ENCODE peak calls at places on chromosomes 16 and 17, in four cellular contexts. D is brain microvascular endothelial cell, P is ovary, A is dorsolateral prefrontal cortex. W is an unnamed sample. For H3K27me3, the result is how much of the 10 kb centered on the place peaks cover.

GRCh38 chr16:11665071-11665491 is 3.2 kb upstream of the SNN start:
- DNase-seq in P (no peak), D (no peak), A (no peak), W (peak)

GRCh38 chr17:61352771-61353170 is 46.9 kb upstream of the TBX2 start:
- DNase-seq in P (no peak), A (no peak), D (no peak), W (no peak)

GRCh38 chr17:60139438-60140285 is 10.1 kb upstream of the CA4 start:
- DNase-seq in P (peak), A (no peak), D (peak), W (no peak)

GRCh38 chr17:66604381-66604780 is 230.5 kb upstream of the CACNG5 start:
- DNase-seq in P (no peak), D (no peak), A (no peak), W (no peak)

GRCh38 chr17:64635647-64636305 is 26.3 kb downstream of the SMURF2 start:
- DNase-seq in A (no peak), P (no peak), D (no peak), W (no peak)

GRCh38 chr17:79033741-79034501 is 10.0 kb downstream of the C1QTNF1 start:
- DNase-seq in A (peak), D (no peak), P (peak), W (no peak)

GRCh38 chr16:47983999-47984580 is 171.7 kb downstream of the ABCC12 start:
- DNase-seq in P (no peak), D (no peak), A (no peak), W (no peak)

GRCh38 chr16:20763461-20764232 is at the start of gene ACSM3:
- DNase-seq in P (peak), D (peak), A (no peak), W (no peak)

GRCh38 chr16:10039220-10040096 is 142.8 kb downstream of the GRIN2A start:
- DNase-seq in A (peak), P (peak), D (no peak), W (peak)

GRCh38 chr16:72277749-72278148 is 105.8 kb upstream of the PMFBP1 start:
- DNase-seq in A (no peak), P (no peak), D (no peak), W (no peak)

DNA sequence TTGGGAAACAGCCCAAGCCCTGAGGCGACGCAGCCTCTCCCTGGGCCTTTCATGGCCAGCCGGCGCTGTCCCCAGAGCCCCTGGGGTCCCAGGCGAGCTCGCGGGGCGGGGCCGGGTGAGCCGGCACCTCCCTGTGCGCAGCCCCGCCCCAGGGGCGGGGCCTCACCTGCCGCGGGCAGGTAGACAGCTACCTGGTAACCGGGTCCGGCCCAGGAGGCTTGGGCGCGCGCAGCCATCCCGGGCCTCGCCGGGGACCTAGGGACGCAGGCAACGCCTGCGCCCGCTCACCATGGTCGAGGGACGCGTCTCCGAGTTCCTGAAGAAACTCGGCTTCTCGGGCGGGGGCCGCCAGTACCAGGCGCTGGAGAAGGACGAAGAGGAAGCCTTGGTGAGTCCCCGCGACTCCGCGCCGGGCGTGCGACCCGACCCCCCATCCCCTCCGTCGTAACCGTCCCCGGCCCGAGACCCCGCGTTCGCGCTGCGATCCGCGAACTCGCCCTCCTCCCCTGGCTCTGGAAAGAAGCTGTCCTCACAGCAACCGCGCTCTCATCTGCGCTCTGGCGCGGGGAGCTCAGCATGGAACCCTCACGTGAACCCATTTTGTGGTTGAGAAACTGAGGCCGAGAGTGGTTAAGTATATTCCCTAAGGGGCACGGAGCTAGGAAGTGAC is at the start of gene ATP2C2:
- DNase-seq in A (no peak), P (no peak), D (no peak), W (no peak)
- H3K4me3 ChIP-seq in A (peak), P (peak), D (no peak), W (peak)

GRCh38 chr17:39599006-39599664 is 8.6 kb downstream of the NEUROD2 start:
- DNase-seq in D (no peak), P (no peak), A (no peak), W (no peak)

GRCh38 chr17:39598635-39599005 is 9.1 kb downstream of the NEUROD2 start:
- DNase-seq in D (no peak), A (no peak), P (no peak), W (no peak)

GRCh38 chr17:39596543-39597267 is 11.0 kb downstream of the NEUROD2 start:
- DNase-seq in P (no peak), A (no peak), D (no peak), W (no peak)

GRCh38 chr17:39597372-39598046 is 10.2 kb downstream of the NEUROD2 start:
- DNase-seq in D (no peak), P (no peak), A (no peak), W (no peak)

GRCh38 chr17:39598047-39598481 is 9.7 kb downstream of the NEUROD2 start:
- DNase-seq in D (no peak), A (no peak), P (no peak), W (no peak)
- H3K27me3 ChIP-seq in D (half or more), A (half or more), P (under half), W (half or more)

DNA sequence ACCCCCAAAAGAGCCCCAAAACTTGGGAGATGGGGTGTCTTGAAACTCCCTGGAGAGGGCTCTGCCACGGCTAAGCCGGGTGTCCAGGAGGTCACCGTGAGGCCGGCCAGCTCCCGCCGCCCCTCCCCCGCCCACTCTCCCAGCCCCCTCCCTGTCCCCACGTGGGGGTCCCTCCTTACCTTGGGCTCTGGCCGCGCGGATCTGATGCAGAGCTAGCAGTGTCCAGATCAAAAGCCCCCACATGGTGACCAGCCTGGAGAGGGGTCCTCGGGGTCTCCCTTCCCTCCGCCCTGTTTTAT is 450 bp downstream of the SDK2 start:
- DNase-seq in A (no peak), D (no peak), P (no peak), W (no peak)
- H3K4me3 ChIP-seq in A (peak), D (peak), P (peak), W (peak)

DNA sequence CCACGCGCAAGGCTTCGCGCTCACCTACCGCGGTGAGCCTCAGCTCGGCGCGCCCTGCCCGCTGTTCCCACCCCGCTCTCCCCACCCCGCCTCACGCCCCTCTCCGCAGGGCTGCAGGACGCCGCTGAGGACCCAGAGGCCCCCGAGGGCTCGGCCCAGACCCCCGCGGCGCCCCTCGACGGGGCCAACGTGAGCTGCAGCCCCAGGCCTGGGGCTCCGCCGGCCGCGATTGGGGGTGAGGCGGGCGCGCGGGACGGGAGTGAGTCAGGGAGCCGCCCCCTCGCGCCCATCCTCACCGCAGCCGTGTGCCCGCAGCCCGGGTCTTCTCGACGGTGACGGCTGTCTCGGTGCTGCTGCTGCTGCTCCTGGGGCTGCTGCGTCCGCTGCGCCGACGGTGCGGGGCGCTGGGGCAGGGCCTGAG is 1.9 kb upstream of the PAQR4 start:
- DNase-seq in A (no peak), P (peak), D (no peak), W (no peak)
- H3K27me3 ChIP-seq in A (under half), P (under half), D (half or more), W (under half)

GRCh38 chr17:74712301-74712700 is 422 bp downstream of the CD300LF start:
- DNase-seq in A (no peak), P (no peak), D (no peak), W (no peak)
- H3K4me3 ChIP-seq in A (no peak), P (no peak), D (no peak), W (no peak)

DNA sequence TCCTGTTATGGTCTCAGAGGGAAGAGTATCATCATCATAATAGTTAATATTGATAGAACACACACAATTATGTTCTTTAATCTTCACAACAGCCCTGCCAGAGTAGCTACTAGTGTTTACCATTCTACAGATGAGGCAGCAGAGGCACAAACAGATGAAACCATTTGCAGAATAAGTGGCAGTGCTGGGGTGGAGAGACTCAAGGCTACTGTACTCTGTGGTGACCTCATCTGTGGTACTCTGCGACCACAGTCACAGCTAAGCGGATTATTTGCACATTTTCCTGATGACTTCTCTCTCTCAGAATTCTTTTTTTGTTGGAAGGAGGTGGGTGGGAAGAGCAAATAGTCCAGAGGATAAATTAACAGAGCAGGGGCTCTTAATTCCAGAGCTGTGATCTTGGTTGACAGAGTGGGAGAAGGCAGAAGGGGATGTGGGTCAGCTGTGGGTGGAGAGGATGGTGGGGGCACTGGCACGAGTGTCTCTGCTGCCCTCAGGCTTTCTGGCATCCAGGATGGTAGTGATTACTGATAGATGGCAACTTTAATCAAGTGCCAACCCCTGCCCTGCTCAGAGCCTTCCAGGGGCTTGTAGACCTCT is 41.8 kb downstream of the MRM1 start:
- DNase-seq in A (no peak), P (no peak), D (no peak), W (no peak)
- H3K27me3 ChIP-seq in A (half or more), P (under half), D (half or more), W (half or more)

DNA sequence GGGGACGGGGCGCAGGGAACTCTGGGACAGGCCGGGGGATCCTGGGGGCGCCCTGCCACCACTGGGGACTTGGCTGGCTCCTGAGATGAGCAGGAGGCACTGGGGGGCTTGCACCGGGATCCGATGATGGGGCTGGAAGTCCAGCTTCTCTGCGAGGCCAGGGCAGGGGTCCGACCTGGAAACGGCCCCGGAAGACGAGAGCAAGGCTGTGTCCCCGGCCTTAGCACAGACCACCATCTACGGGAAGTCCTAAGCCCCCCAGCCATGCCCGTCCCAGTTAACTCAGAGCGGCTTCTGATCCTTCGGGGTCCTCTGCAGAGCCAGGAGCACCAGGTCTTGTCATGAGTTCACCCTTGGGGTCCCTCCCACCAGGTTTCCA is 573 bp downstream of the CDT1 start:
- DNase-seq in P (no peak), A (no peak), D (no peak), W (no peak)
- H3K4me3 ChIP-seq in P (no peak), A (peak), D (peak), W (peak)

DNA sequence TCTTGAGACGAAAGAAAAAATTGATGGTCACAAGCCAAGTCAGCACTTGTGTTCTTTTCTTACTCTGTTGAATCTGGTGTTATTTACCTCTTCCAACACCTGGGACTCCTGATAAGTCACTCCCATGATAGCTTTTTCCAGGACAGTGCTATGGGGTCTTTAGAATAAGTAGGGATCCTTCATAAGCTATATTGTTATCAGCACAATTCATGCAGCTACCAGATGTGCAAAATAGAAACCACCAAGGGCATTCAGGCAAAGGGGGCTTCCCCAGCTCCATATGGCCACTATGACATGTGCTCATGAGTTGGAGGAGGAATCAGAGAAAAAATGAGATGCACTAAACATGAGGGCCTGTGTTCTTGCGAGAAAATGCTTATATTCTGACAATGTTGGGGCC is 9.5 kb upstream of the SKAP1 start:
- DNase-seq in A (no peak), P (no peak), D (no peak), W (no peak)
- H3K27me3 ChIP-seq in A (under half), P (under half), D (under half), W (under half)

W was measured in NT2/D1.